ENCODE peak calls at places on chromosomes 13 and 19, in five cellular contexts. X is HepG2, V is Panc1, G is K562, T is upper lobe of left lung. B is an unnamed sample.
A peak's percentile ranks its signal among the peaks of the same experiment; 100 is the strongest.

GRCh38 chr19:54047626-54048025 is 16.1 kb downstream of the VSTM1 start:
- ATAC-seq in T (no peak), V (no peak), X (no peak), G (no peak), B (no peak)

GRCh38 chr19:821228-821975 is at the start of gene PLPPR3:
- ATAC-seq in G (peak; percentile 75), X (peak; percentile 11), T (no peak), V (peak; percentile 14), B (no peak)

GRCh38 chr19:1999856-2000515 is 15.5 kb downstream of the BTBD2 start:
- ATAC-seq in V (no peak), X (no peak), G (no peak), T (no peak), B (no peak)

GRCh38 chr13:93752506-93752905 is 525.9 kb downstream of the GPC6 start:
- ATAC-seq in X (no peak), T (no peak), V (no peak), G (no peak), B (no peak)

GRCh38 chr13:39023316-39023715 is 14.6 kb downstream of the PROSER1 start:
- ATAC-seq in X (no peak), V (no peak), T (no peak), G (no peak), B (no peak)

GRCh38 chr19:6947745-6948144 is 60.4 kb downstream of the ADGRE1 start:
- ATAC-seq in V (no peak), G (no peak), T (no peak), X (no peak), B (no peak)

GRCh38 chr13:112740502-112741131 is 50.8 kb downstream of the ATP11A start:
- ATAC-seq in V (no peak), T (no peak), X (no peak), G (peak; percentile 73), B (peak; percentile 81)

GRCh38 chr13:99656843-99657506 is 155.7 kb downstream of the TM9SF2 start:
- ATAC-seq in G (no peak), V (no peak), T (no peak), X (no peak), B (no peak)

GRCh38 chr19:49690073-49690655 is 752 bp upstream of the CPT1C start:
- ATAC-seq in X (no peak), V (no peak), T (no peak), G (no peak), B (peak; percentile 13)

GRCh38 chr13:99975626-99976025 is 4.1 kb upstream of the ZIC5 start:
- ATAC-seq in G (no peak), T (no peak), V (no peak), X (no peak), B (no peak)

GRCh38 chr19:34236035-34236793 is 18.1 kb upstream of the GARRE1 start:
- ATAC-seq in G (no peak), T (no peak), V (no peak), X (no peak), B (no peak)

GRCh38 chr19:7247160-7247559 is 47.1 kb downstream of the INSR start:
- ATAC-seq in T (no peak), G (no peak), X (no peak), V (no peak), B (no peak)

DNA sequence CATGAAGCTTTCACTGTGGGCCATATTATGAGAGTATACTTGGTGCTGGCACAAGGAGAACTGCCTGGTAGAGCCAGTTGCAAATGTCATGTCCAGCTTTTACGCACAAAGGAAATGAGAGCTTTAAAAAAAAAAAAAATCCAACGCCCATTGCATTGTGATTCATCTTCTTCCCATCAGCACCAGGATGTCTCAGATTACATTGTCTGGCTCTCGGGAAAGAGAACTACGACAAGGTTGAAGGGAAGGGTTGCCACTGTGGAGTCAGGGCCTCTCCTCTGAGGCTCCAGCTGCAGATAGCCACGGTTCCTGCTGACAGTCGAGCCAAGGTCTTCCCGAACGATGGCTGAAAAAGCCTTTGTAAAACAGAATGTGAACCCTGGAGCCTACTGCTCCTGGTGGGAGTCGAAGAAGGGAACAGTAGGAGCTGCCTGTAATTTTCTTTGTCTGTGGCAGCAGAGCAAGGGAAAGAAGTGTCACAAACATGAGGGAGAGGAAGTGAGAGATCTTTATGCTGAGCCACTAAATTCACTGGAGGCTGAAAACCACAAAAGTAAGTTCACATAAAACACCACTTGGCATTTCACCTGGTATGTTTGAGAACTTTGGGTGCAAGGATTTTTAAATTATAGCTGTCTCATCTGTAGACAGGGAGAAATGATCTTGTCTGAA is 704.7 kb downstream of the DIAPH3 start:
- ATAC-seq in X (no peak), G (no peak), T (no peak), V (no peak), B (peak; percentile 58)
- TF ChIP-seq POLR2AphosphoS5 in X (no peak), G (no peak), T (peak; percentile 65), V (no peak), B (no peak)

DNA sequence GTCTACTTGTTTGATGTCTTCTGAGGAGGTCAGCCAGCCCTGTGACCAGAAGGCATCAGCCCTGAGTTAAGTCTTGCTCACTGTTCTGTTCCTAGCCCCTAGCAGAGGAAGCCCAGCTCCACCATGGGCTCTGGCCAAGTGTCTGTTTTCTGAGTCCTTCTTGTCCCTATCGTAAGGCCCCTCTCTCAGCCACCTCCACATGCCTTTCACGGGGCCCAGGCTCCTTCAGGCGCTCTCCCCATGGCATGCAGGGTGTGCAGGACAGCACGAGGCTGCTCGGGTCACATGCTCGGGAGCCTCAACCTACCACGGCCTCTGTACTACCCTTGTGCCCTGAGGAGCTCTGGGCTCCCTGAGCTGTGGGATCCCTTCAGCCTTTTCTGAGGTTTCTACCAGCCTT is 47.8 kb upstream of the LATS2 start:
- ATAC-seq in V (no peak), G (no peak), X (peak; percentile 54), T (no peak), B (no peak)
- TF ChIP-seq POLR2AphosphoS5 in V (no peak), G (no peak), X (no peak), T (no peak), B (no peak)

DNA sequence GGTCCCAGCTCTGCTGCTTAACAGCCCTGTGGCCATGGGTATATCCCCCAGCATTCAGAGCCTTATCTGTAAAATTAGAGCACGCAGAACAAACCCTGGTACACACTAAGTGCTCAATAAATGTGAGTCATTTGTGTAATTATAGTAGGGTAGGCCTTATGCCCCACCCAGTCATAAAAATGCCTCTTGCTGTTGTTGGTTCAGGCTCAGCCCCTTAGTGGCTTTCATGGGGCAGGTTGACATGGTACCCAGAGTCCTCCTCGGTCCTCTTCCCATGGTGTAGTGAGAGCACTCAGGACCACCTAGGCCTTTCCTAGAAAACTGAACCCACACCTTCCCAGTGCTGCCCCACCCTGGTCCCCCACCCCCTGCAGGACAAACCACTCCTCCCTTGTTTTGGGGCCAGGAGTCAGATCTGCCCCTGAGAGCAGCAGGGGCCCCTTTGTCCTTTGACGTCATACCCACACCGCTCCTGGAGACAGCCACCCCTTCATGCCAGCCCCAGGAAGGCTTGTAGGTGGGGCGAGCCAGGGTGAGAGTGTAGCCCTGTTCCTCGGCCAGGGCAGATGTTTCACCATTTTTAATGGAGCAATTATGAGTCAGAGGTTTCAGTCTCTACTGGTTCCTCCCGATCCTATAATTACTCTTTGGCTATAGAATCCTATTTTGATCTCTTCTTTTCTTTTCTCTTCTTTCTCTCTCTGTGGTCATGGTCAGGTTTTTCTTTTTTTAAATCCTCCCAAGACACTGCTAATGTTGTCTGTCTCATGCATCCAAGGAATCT is 36.8 kb downstream of the ACTN4 start:
- ATAC-seq in X (peak; percentile 2), T (peak; percentile 79), V (peak; percentile 79), G (peak; percentile 30), B (peak; percentile 86)
- TF ChIP-seq POLR2AphosphoS5 in X (no peak), T (no peak), V (no peak), G (no peak), B (peak; percentile 74)

DNA sequence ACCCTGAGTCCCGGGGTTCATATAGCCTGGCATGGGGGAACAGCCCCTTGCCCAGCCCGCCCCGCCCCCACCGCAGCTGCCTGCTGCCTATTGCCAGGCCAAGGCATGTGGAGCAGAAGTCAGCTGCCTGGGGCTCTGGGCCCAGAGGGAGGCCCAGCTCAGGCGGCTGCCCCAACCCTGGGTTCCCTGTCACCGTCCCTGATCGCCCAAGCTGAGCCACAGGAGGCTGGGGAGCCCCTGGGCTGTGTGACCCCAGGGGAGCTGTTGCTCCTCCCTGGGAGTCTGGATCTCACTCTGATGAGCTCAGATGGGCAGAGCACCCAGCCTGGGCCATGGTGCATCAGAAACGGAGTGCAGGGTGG is 1.4 kb downstream of the PLIN4 start:
- ATAC-seq in T (no peak), V (peak; percentile 54), G (no peak), X (no peak), B (peak; percentile 26)
- TF ChIP-seq POLR2AphosphoS5 in T (no peak), V (no peak), G (no peak), X (no peak), B (no peak)

GRCh38 chr19:32743447-32743846 is 23.9 kb downstream of the TDRD12 start:
- ATAC-seq in T (no peak), G (no peak), X (no peak), V (no peak), B (no peak)
- TF ChIP-seq POLR2AphosphoS5 in T (no peak), G (no peak), X (no peak), V (no peak), B (no peak)

DNA sequence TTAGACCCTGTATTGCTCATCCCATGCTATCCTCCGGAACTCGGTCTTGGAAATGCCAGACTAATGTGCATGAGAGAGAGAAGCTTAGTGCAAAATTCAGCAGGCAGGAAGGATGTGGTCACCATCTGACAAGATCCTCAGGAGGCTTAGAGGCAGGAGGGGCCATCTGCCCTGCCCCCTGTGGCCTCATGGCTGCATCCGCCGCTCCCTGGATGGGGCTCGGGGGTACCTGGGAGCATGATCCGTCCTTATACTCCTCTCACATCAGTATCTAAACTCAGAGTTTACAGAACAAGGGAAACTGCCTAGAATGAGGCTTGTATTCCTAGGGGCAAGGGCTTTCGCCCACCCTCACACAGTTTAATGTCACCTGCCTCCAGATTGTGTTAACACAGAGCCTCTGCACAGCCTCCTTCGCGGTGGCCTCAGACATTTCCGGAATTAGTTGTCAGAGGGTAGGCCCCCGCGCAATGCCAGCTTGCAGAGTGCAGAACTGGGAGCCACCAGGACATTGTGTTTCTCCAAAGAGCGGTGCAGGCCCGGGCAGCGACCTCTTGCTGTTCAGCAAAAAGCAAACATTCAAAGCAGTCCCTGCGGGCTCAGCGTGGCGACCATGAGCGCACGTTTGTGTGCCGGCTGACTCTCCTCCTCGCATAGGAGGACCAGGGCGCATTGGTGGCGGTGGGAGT is 39.2 kb downstream of the GPR12 start:
- ATAC-seq in G (no peak), V (no peak), X (peak; percentile 94), T (peak; percentile 37), B (peak; percentile 36)
- TF ChIP-seq POLR2AphosphoS5 in G (no peak), V (no peak), X (no peak), T (no peak), B (no peak)

GRCh38 chr19:3282155-3282554 is 57.7 kb downstream of the CELF5 start:
- ATAC-seq in G (no peak), V (no peak), T (no peak), X (no peak), B (no peak)
- TF ChIP-seq POLR2AphosphoS5 in G (no peak), V (no peak), T (no peak), X (no peak), B (no peak)

DNA sequence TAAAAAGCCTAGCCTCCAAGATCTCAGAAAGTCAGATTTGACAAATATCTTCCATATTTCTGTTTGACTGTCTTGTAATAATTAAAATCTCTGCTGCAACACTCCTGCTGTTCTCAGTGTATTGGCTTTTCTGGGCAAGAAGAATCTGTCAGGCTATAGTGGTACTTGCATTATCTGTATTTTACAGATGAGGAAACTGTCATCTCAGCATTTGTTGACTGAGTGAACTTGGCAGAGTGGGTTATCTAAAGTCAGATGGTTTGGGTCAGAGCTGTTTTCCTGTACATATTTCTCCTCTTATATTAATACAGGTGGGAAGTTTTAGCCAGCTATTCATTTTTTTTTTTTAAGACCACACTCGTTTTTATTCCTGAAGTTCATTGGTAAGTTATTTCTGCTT is 1378.2 kb upstream of the PCDH20 start:
- ATAC-seq in X (no peak), G (no peak), V (no peak), T (no peak), B (no peak)
- TF ChIP-seq POLR2AphosphoS5 in X (no peak), G (no peak), V (no peak), T (no peak), B (no peak)

GRCh38 chr13:66657165-66657895 is 572.8 kb downstream of the PCDH9 start:
- ATAC-seq in V (peak; percentile 89), T (no peak), G (no peak), X (no peak), B (peak; percentile 71)
- TF ChIP-seq POLR2AphosphoS5 in V (no peak), T (no peak), G (no peak), X (no peak), B (peak; percentile 39)

B was measured in gastroesophageal sphincter.